ENCODE peak calls at places on chromosomes 12 and 14, in eight cellular contexts. X is HepG2, C is GM23248, S is fibroblast of lung, D is OCI-LY7, O is hepatocyte, Y is mesenchymal stem cell, B is MM.1S. M is an unnamed sample. For H3K36me3, the result is how much of the 10 kb centered on the place peaks cover.

GRCh38 chr12:69475237-69475984 is 5.2 kb downstream of the FRS2 start:
- DNase-seq in X (peak), C (peak), S (peak), D (no peak), O (peak), Y (peak), B (no peak), M (peak)

GRCh38 chr14:26528415-26529182 is 69.2 kb downstream of the NOVA1 start:
- DNase-seq in X (no peak), C (peak), S (peak), D (no peak), O (no peak), Y (no peak), B (no peak), M (no peak)

GRCh38 chr14:20679907-20680306 is 4.5 kb upstream of the RNASE4 start:
- DNase-seq in X (peak), C (peak), S (peak), D (no peak), O (peak), Y (peak), B (peak), M (peak)

GRCh38 chr12:48105321-48105866 is 485 bp downstream of the SENP1 start:
- DNase-seq in X (no peak), C (peak), S (peak), D (peak), O (peak), Y (no peak), B (peak), M (peak)

GRCh38 chr12:104827587-104827986 is 130.5 kb downstream of the SLC41A2 start:
- DNase-seq in X (no peak), C (peak), S (peak), D (no peak), O (no peak), Y (no peak), B (no peak), M (peak)

GRCh38 chr12:107092669-107093546 is 441 bp downstream of the CRY1 start:
- DNase-seq in X (peak), C (peak), S (no peak), D (no peak), O (peak), Y (peak), B (peak), M (peak)

GRCh38 chr12:97948591-97948990 is 486.0 kb downstream of the RMST start:
- DNase-seq in X (no peak), C (no peak), S (no peak), D (no peak), O (no peak), Y (no peak), B (no peak), M (no peak)

GRCh38 chr12:52310622-52311281 is 10.4 kb downstream of the KRT83 start:
- DNase-seq in X (no peak), C (peak), S (no peak), D (no peak), O (no peak), Y (peak), B (no peak), M (no peak)

GRCh38 chr14:101132051-101132541 is 228.6 kb upstream of the RTL1 start:
- DNase-seq in X (no peak), C (no peak), S (no peak), D (no peak), O (no peak), Y (no peak), B (no peak), M (no peak)

GRCh38 chr14:74263181-74263580 is 23.9 kb downstream of the VSX2 start:
- DNase-seq in X (no peak), C (no peak), S (no peak), D (no peak), O (no peak), Y (no peak), B (no peak), M (no peak)

GRCh38 chr14:98198385-98198784 is 1073.6 kb downstream of the BCL11B start:
- DNase-seq in X (no peak), C (no peak), S (no peak), D (no peak), O (no peak), Y (no peak), B (peak), M (no peak)

GRCh38 chr12:114917307-114917706 is 233.3 kb upstream of the TBX3 start:
- DNase-seq in X (no peak), C (peak), S (no peak), D (no peak), O (no peak), Y (no peak), B (no peak), M (no peak)

GRCh38 chr14:31268216-31268615 is 60.6 kb upstream of the HECTD1 start:
- DNase-seq in X (no peak), C (no peak), S (no peak), D (no peak), O (no peak), Y (no peak), B (no peak), M (no peak)

GRCh38 chr14:100215330-100215885 is 23.5 kb upstream of the YY1 start:
- DNase-seq in X (no peak), C (no peak), S (no peak), D (no peak), O (no peak), Y (no peak), B (no peak), M (no peak)

GRCh38 chr12:113052326-113052725 is 4.2 kb upstream of the DTX1 start:
- DNase-seq in X (no peak), C (no peak), S (no peak), D (peak), O (no peak), Y (no peak), B (no peak), M (no peak)

GRCh38 chr12:113056381-113056630 is 224 bp upstream of the DTX1 start:
- DNase-seq in X (no peak), C (no peak), S (no peak), D (no peak), O (no peak), Y (no peak), B (no peak), M (no peak)

GRCh38 chr12:113055594-113056380 is 743 bp upstream of the DTX1 start:
- DNase-seq in X (no peak), C (no peak), S (no peak), D (peak), O (no peak), Y (no peak), B (no peak), M (no peak)

GRCh38 chr12:113056631-113057488 is at the start of gene DTX1:
- DNase-seq in X (no peak), C (peak), S (no peak), D (peak), O (no peak), Y (no peak), B (no peak), M (peak)

DNA sequence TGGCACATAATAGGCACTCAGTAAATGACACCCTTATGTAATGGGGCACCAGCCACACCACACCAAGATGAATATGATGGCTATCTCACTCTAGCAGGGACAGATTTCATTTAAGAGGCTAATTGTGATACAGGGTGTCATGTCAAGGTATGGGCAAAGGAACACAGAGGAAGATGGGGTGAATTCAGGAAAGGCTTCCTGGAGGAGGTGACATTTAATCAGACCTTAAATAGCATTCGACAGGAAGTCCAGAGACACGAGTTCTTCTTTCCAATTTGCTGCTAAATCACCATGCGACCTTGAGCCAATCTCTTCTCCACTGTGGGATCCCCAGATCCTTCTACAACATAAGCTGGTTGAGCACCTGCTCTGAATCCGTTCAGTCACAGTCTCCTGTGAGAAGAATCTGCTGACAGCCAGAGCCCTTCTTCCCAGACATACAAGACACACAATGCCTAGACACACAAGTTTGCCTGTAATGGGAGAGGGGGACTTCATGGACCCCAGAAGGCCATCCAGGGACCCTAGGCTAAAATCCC is 1.5 kb upstream of the DTX1 start:
- DNase-seq in X (no peak), C (no peak), S (no peak), D (peak), O (no peak), Y (no peak), B (no peak), M (no peak)
- H3K4me2 ChIP-seq in X (no peak), C (no peak), S (no peak), D (peak), O (no peak), Y (no peak), B (no peak), M (no peak)

GRCh38 chr12:110217996-110218674 is 62.9 kb upstream of the ATP2A2 start:
- DNase-seq in X (no peak), C (no peak), S (no peak), D (no peak), O (no peak), Y (peak), B (no peak), M (no peak)

GRCh38 chr12:110222027-110222426 is 59.0 kb upstream of the ATP2A2 start:
- DNase-seq in X (no peak), C (peak), S (no peak), D (no peak), O (no peak), Y (no peak), B (no peak), M (no peak)

GRCh38 chr12:110224379-110225304 is 56.4 kb upstream of the ATP2A2 start:
- DNase-seq in X (peak), C (peak), S (peak), D (no peak), O (peak), Y (peak), B (peak), M (no peak)

GRCh38 chr12:110223777-110224378 is 57.2 kb upstream of the ATP2A2 start:
- DNase-seq in X (no peak), C (peak), S (no peak), D (no peak), O (no peak), Y (no peak), B (no peak), M (no peak)

DNA sequence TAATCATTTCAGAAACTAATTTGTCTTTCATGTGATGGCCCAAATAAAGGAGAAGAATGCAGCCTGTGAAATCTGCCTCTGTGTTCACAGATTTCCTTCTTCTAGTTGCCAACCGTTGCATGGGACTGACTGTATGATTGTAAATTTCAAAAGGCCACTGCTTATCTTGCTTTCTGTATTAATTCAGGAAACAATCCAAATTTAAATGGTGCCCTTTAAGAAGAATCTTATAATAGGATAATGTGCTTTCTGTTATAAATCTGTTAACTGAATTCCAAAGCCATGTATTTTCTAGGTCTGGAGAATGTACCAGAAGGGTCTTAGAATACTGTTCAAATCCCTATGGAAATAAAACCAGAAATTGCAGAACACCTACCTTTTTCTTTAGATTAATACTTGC is 58.6 kb upstream of the ATP2A2 start:
- DNase-seq in X (no peak), C (no peak), S (no peak), D (no peak), O (no peak), Y (no peak), B (no peak), M (no peak)
- H3K27ac ChIP-seq in X (no peak), C (no peak), S (no peak), D (no peak), O (no peak), Y (no peak), B (no peak), M (no peak)

DNA sequence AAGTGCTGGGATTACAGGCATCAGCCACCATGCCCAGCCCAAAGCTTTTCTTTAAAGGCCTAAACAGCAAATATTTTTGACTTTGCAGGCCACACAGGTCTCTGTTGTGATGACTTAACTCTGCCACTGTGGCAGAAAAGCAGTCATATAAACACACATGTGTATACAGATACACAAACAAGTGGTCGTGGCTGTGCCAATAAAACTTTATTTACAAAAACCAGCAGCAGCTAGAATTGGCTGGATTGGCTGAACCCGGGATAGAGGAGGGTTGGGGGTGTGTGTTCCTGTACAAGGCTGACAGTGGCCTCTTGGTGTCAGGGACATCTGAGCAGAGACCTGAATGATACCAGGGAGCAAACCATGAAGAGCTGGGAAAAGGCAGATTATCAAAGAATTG is 95.6 kb downstream of the NCOR2 start:
- DNase-seq in X (no peak), C (no peak), S (no peak), D (no peak), O (no peak), Y (no peak), B (no peak), M (no peak)
- H3K36me3 ChIP-seq in X (half or more), C (under half), S (under half), D (half or more), O (under half), Y (half or more), B (under half), M (under half)

DNA sequence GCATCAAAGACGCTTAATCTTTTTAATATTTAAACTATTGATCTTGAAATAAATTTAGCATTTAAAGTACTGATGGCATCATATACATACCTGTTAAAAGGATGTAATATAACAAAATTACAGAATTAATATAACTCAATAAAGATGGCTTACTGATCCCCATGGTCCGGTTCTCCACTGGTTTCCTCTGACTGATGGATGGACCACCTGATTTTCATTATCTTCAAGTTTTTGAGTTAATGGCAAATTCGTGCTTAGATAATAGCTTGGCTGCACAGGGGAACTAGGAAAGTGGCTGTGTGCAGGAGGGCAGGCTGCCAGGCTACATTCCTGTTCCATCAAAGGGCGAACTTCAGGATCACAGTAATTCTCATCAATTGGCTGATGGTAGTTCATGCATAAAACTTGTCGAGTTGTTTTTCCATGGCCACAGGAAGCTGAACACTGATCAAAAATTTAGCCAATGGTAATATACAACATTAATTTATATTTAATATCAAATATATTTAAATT is 123.9 kb downstream of the ADAMTS20 start:
- DNase-seq in X (no peak), C (no peak), S (no peak), D (no peak), O (no peak), Y (no peak), B (no peak), M (no peak)
- H3K4me2 ChIP-seq in X (no peak), C (no peak), S (no peak), D (no peak), O (no peak), Y (no peak), B (no peak), M (no peak)

GRCh38 chr12:93451423-93452158 is 9.8 kb upstream of the UBE2N start:
- DNase-seq in X (no peak), C (no peak), S (no peak), D (no peak), O (no peak), Y (no peak), B (no peak), M (no peak)
- H3K27ac ChIP-seq in X (peak), C (no peak), S (no peak), D (no peak), O (peak), Y (no peak), B (no peak), M (no peak)

DNA sequence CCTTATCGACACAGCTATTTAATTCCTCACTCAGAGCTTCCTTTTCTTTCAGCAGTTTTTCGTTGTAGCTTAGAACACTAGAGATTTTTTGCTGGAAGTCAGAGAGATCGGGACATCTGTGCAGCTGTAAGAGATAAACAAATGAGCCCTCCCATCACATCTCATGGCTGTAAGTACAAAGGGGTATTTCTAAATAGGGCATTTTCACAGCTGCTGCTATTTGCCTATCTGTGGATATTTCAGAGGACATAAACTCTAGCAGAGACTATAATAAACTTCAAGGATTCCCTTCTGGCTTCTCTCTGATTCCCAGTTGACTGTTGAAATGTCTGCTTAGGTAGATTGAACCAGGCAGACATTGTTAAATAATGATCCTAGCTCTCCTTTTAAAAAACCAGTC is 76.1 kb upstream of the SAV1 start:
- DNase-seq in X (no peak), C (no peak), S (peak), D (no peak), O (no peak), Y (no peak), B (no peak), M (no peak)
- H3K36me3 ChIP-seq in X (under half), C (under half), S (under half), D (half or more), O (under half), Y (half or more), B (under half), M (under half)

GRCh38 chr12:712172-712863 is 40.1 kb upstream of the WNK1 start:
- DNase-seq in X (no peak), C (peak), S (peak), D (no peak), O (no peak), Y (peak), B (peak), M (no peak)
- H3K4me2 ChIP-seq in X (peak), C (no peak), S (no peak), D (no peak), O (peak), Y (no peak), B (peak), M (no peak)